ENCODE peak calls at places on chromosomes 16 and 17, in five cellular contexts. C, I, Z, S and L are unnamed samples. For H3K9me3, the result is how much of the 10 kb centered on the place peaks cover.

GRCh38 chr17:75498726-75499213 is 16.6 kb downstream of the CASKIN2 start:
- DNase-seq in C (no peak), S (no peak), I (no peak), Z (no peak), L (no peak)

GRCh38 chr16:51243836-51244483 is 92.9 kb upstream of the SALL1 start:
- DNase-seq in I (no peak), C (no peak), Z (peak), S (no peak), L (no peak)

GRCh38 chr17:52653014-52653413 is 494.5 kb upstream of the CA10 start:
- DNase-seq in S (no peak), C (no peak), Z (no peak), I (no peak), L (no peak)

GRCh38 chr16:65070831-65071230 is 51.0 kb downstream of the CDH11 start:
- DNase-seq in S (no peak), I (peak), Z (peak), C (no peak), L (no peak)

GRCh38 chr17:41844971-41845370 is 7.3 kb downstream of the KLHL10 start:
- DNase-seq in S (no peak), I (no peak), Z (no peak), C (no peak), L (no peak)

GRCh38 chr16:51228097-51228659 is 77.1 kb upstream of the SALL1 start:
- DNase-seq in Z (no peak), C (no peak), I (no peak), S (no peak), L (no peak)

GRCh38 chr16:51165043-51165442 is 14.0 kb upstream of the SALL1 start:
- DNase-seq in C (no peak), I (no peak), S (no peak), Z (no peak), L (no peak)

GRCh38 chr17:29046440-29046839 is 3.5 kb downstream of the PIPOX start:
- DNase-seq in Z (no peak), S (no peak), C (no peak), I (no peak), L (no peak)

GRCh38 chr17:77959216-77959925 is 868 bp downstream of the TNRC6C start:
- DNase-seq in Z (peak), S (no peak), C (peak), I (no peak), L (peak)

GRCh38 chr16:77987772-77988171 is 34.6 kb upstream of the CLEC3A start:
- DNase-seq in Z (no peak), S (no peak), C (no peak), I (no peak), L (no peak)

DNA sequence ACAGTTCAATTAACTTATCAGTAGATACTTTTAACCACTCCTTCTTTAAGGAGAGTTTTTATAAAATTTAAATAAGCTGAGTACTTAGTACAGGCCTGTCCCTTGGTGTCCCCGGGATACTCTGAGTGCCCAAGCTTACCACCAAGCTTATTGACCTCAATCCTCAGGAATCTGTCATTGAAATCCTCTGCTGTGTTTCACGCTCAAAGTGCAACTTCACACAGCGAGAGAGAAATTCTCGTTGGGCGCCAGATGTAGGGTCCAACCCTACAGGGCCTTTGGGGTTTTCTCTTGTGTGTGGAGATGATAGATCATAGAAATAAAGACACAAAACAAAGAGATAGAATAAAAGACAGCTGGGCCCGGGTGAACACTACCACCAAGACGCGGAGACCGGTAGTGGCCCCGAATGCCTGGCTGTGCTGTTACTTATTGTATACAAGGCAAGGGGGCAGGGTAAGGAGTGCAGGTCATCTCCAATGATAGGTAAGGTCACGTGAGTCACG is 65.3 kb upstream of the ARL4D start:
- DNase-seq in I (no peak), C (no peak), Z (no peak), S (no peak), L (no peak)
- H3K9me3 ChIP-seq in I (under half), C (under half), Z (under half), S (under half), L (under half)

GRCh38 chr16:3180445-3180878 is 7.5 kb upstream of the OR1F1 start:
- DNase-seq in C (no peak), I (no peak), S (no peak), Z (no peak), L (no peak)

GRCh38 chr16:3182608-3183444 is 5.2 kb upstream of the OR1F1 start:
- DNase-seq in I (no peak), Z (peak), S (peak), C (no peak), L (no peak)

GRCh38 chr16:3183445-3184139 is 4.4 kb upstream of the OR1F1 start:
- DNase-seq in I (no peak), S (no peak), C (no peak), Z (no peak), L (no peak)

GRCh38 chr16:3175157-3176153 is 12.5 kb upstream of the OR1F1 start:
- DNase-seq in Z (no peak), S (no peak), C (no peak), I (no peak), L (no peak)

GRCh38 chr16:3179651-3180050 is 8.4 kb upstream of the OR1F1 start:
- DNase-seq in I (no peak), S (no peak), C (no peak), Z (no peak), L (no peak)
- H3K9me3 ChIP-seq in I (under half), S (under half), C (under half), Z (under half), L (under half)

GRCh38 chr17:8925141-8925540 is 40.4 kb downstream of the PIK3R5 start:
- DNase-seq in C (no peak), Z (no peak), I (no peak), S (no peak), L (no peak)
- H3K9me3 ChIP-seq in C (under half), Z (under half), I (under half), S (under half), L (under half)

GRCh38 chr17:56700919-56701420 is 107.5 kb downstream of the NOG start:
- DNase-seq in I (no peak), S (no peak), Z (peak), C (no peak), L (no peak)
- H3K9me3 ChIP-seq in I (under half), S (under half), Z (under half), C (under half), L (under half)

DNA sequence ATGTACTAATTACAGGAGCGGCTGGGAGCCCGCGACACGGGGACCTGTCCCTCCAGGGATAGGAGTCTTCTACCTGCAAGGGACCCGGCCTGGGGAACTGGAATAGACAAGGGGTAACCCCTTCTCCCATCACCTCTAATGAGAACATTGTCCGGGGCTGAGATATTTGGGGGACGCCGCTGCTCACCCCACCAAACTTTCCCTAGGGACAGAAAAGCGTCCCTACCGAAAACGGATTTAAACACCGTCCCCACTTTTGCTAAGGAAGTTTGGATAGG is 3.4 kb upstream of the SOX9 start:
- DNase-seq in I (no peak), Z (no peak), S (no peak), C (no peak), L (no peak)
- H3K9me3 ChIP-seq in I (under half), Z (under half), S (under half), C (under half), L (under half)

DNA sequence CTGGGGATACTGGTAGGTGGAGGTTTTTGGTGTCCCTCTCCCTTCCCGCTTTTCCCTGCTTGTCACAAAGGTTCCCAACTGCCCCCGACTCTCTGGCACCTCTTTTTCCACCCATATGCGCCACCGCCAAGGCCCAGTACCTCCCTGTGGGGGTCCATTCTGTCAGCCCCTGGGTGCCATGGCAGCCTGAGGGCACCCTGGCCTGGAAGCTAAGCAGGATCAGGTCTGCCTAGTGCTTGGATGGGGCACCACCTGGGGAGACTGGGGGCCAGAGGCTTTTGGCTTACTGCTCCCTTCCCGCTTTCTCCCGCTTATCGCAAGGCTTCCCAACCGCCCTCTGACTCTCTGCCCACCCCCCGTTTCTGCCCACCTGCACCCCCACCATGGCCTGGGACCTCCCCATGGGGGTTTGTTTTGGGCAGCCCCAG is 2286.4 kb downstream of the TP53TG3F start:
- DNase-seq in S (no peak), I (no peak), Z (no peak), C (no peak), L (no peak)
- H3K9me3 ChIP-seq in S (under half), I (under half), Z (under half), C (under half), L (under half)

DNA sequence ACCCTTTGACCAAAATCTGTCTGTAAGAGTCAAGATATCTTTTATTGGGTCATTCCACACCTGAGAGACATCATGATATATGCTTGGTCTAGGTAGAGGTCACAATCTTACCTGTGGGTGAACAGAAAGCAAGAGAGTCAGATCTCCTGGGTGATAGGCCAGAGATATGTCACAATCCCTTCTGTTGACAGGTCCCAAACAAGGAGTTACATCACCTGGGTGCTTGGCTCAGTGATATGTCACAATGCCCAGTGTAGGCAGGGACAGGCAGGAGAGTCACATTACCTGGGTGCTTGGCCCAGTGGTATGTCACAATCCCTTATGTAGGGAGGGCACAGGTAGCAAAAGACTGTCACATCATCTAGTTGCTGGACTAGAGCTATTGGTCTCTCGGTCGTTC is 1991.2 kb downstream of the TP53TG3F start:
- DNase-seq in S (no peak), I (no peak), Z (no peak), C (no peak), L (no peak)
- H3K9me3 ChIP-seq in S (under half), I (under half), Z (under half), C (under half), L (under half)

GRCh38 chr16:24378999-24379398 is 122.9 kb downstream of the CACNG3 start:
- DNase-seq in I (no peak), Z (no peak), S (no peak), C (no peak), L (no peak)
- H3K9me3 ChIP-seq in I (under half), Z (under half), S (under half), C (under half), L (under half)